ENCODE peak calls at places on chromosomes 13 and 19, in nine cellular contexts. Y is fibroblast of lung; C is HS-27A; M is T-helper 2 cell; T is A549; Z is EL; F is stimulated activated CD4-positive, alpha-beta T cell treated with anti-CD3 and anti-CD28 coated beads, TNF-alpha, amount 100 ng/mL, for 48 hours; B is amniotic stem cell; E is anterior cingulate cortex. S is an unnamed sample.
A peak's percentile ranks its signal among the peaks of the same experiment; 100 is the strongest.

GRCh38 chr13:57045816-57046691 is 94.7 kb upstream of the PRR20A start:
- DNase-seq in Y (peak; percentile 9), C (no peak), M (no peak), T (no peak), Z (no peak), F (no peak), B (no peak), E (no peak), S (no peak)

GRCh38 chr19:46303345-46303701 is 6.5 kb downstream of the HIF3A start:
- DNase-seq in Y (no peak), C (no peak), M (no peak), T (no peak), Z (no peak), F (no peak), B (no peak), E (no peak), S (no peak)

GRCh38 chr13:30371649-30372265 is 50.5 kb upstream of the UBE2L5 start:
- DNase-seq in Y (peak; percentile 50), C (peak; percentile 7), M (peak; percentile 83), T (peak; percentile 7), Z (peak; percentile 54), F (no peak), B (peak; percentile 16), E (no peak), S (peak; percentile 99)

GRCh38 chr19:35973487-35973886 is 21.5 kb upstream of the SDHAF1 start:
- DNase-seq in Y (no peak), C (no peak), M (no peak), T (peak; percentile 39), Z (no peak), F (no peak), B (no peak), E (no peak), S (no peak)

GRCh38 chr13:106176103-106176502 is 359.4 kb downstream of the EFNB2 start:
- DNase-seq in Y (peak; percentile 50), C (no peak), M (no peak), T (no peak), Z (peak; percentile 66), F (no peak), B (peak; percentile 2), E (no peak), S (no peak)

GRCh38 chr19:31170046-31170445 is 179.2 kb downstream of the TSHZ3 start:
- DNase-seq in Y (no peak), C (no peak), M (no peak), T (no peak), Z (no peak), F (no peak), B (no peak), E (no peak), S (no peak)

GRCh38 chr19:52170863-52171320 is 529 bp downstream of the ZNF836 start:
- DNase-seq in Y (no peak), C (no peak), M (no peak), T (no peak), Z (peak; percentile 21), F (no peak), B (no peak), E (peak; percentile 31), S (no peak)

GRCh38 chr13:52846567-52847321 is 1.7 kb downstream of the PCDH8 start:
- DNase-seq in Y (peak; percentile 7), C (no peak), M (no peak), T (no peak), Z (peak; percentile 0), F (no peak), B (no peak), E (peak; percentile 41), S (no peak)

GRCh38 chr19:38917921-38918491 is 6.0 kb upstream of the CCER2 start:
- DNase-seq in Y (no peak), C (no peak), M (no peak), T (peak; percentile 75), Z (no peak), F (no peak), B (no peak), E (no peak), S (no peak)

GRCh38 chr19:48793271-48793670 is 17.6 kb downstream of the BCAT2 start:
- DNase-seq in Y (no peak), C (no peak), M (no peak), T (no peak), Z (no peak), F (no peak), B (no peak), E (no peak), S (no peak)